ENCODE peak calls at places on chromosomes 2 and 18, in seven cellular contexts. Z, Y, B, O, F, N and R are unnamed samples.

GRCh38 chr2:120820885-120821279 is 85.2 kb downstream of the GLI2 start:
- DNase-seq in Z (no peak), Y (no peak), B (no peak), O (no peak), F (peak; percentile 44), N (no peak), R (peak; percentile 69)

GRCh38 chr18:63320690-63321265 is 1.2 kb upstream of the BCL2 start:
- DNase-seq in Z (peak; percentile 72), Y (peak; percentile 64), B (no peak), O (peak; percentile 42), F (peak; percentile 45), N (peak; percentile 63), R (no peak)

GRCh38 chr2:180759631-180760030 is 220.8 kb upstream of the UBE2E3 start:
- DNase-seq in Z (no peak), Y (no peak), B (no peak), O (no peak), F (no peak), N (no peak), R (no peak)

GRCh38 chr2:94759211-94759610 is 112.0 kb upstream of the TEKT4 start:
- DNase-seq in Z (no peak), Y (peak; percentile 66), B (no peak), O (no peak), F (no peak), N (peak; percentile 34), R (no peak)

GRCh38 chr2:222038086-222038802 is 260.6 kb downstream of the PAX3 start:
- DNase-seq in Z (no peak), Y (peak; percentile 28), B (no peak), O (no peak), F (peak; percentile 10), N (peak; percentile 10), R (no peak)

GRCh38 chr2:157785200-157785599 is 90.9 kb downstream of the ACVR1 start:
- DNase-seq in Z (no peak), Y (no peak), B (no peak), O (no peak), F (peak; percentile 48), N (no peak), R (no peak)

GRCh38 chr18:12744103-12744502 is 41.3 kb downstream of the PSMG2 start:
- DNase-seq in Z (no peak), Y (peak; percentile 82), B (peak; percentile 47), O (peak; percentile 32), F (peak; percentile 90), N (peak; percentile 59), R (no peak)

GRCh38 chr2:235129856-235130255 is 178.0 kb downstream of the SH3BP4 start:
- DNase-seq in Z (no peak), Y (no peak), B (no peak), O (no peak), F (peak; percentile 51), N (no peak), R (no peak)

GRCh38 chr2:67516899-67517530 is 119.9 kb downstream of the ETAA1 start:
- DNase-seq in Z (no peak), Y (no peak), B (no peak), O (no peak), F (peak; percentile 62), N (no peak), R (no peak)

GRCh38 chr2:109612991-109613921 is 510 bp downstream of the SEPTIN10 start:
- DNase-seq in Z (no peak), Y (no peak), B (no peak), O (peak; percentile 9), F (peak; percentile 67), N (peak; percentile 23), R (peak; percentile 91)

GRCh38 chr2:209685963-209686362 is 85.7 kb upstream of the UNC80 start:
- DNase-seq in Z (no peak), Y (no peak), B (no peak), O (no peak), F (peak; percentile 27), N (no peak), R (peak; percentile 39)

GRCh38 chr2:3051266-3051665 is 326.4 kb downstream of the EIPR1 start:
- DNase-seq in Z (no peak), Y (no peak), B (no peak), O (no peak), F (no peak), N (no peak), R (no peak)

GRCh38 chr2:172307800-172308199 is 119.6 kb upstream of the ITGA6 start:
- DNase-seq in Z (no peak), Y (no peak), B (peak; percentile 87), O (no peak), F (no peak), N (peak; percentile 77), R (peak; percentile 66)

GRCh38 chr2:235050992-235051351 is 99.2 kb downstream of the SH3BP4 start:
- DNase-seq in Z (peak; percentile 83), Y (peak; percentile 50), B (peak; percentile 71), O (no peak), F (peak; percentile 92), N (peak; percentile 88), R (peak; percentile 98)

GRCh38 chr2:119011162-119011909 is 69.3 kb downstream of the MARCO start:
- DNase-seq in Z (peak; percentile 81), Y (peak; percentile 41), B (no peak), O (no peak), F (peak; percentile 29), N (peak; percentile 31), R (peak; percentile 78)

GRCh38 chr2:191869178-191869577 is 22.3 kb upstream of the CAVIN2 start:
- DNase-seq in Z (no peak), Y (peak; percentile 70), B (no peak), O (no peak), F (peak; percentile 55), N (no peak), R (peak; percentile 37)

GRCh38 chr2:108536133-108536780 is 2.0 kb downstream of the LIMS1 start:
- DNase-seq in Z (no peak), Y (no peak), B (no peak), O (no peak), F (peak; percentile 78), N (no peak), R (no peak)

GRCh38 chr18:46343940-46344372 is 239.8 kb downstream of the HAUS1 start:
- DNase-seq in Z (peak; percentile 65), Y (no peak), B (no peak), O (peak; percentile 56), F (no peak), N (no peak), R (peak; percentile 58)

GRCh38 chr2:79100301-79100700 is 12.5 kb upstream of the REG1B start:
- DNase-seq in Z (no peak), Y (no peak), B (no peak), O (no peak), F (no peak), N (peak; percentile 1), R (no peak)

GRCh38 chr2:190468814-190469569 is 60.8 kb downstream of the MFSD6 start:
- DNase-seq in Z (no peak), Y (peak; percentile 94), B (peak; percentile 82), O (no peak), F (peak; percentile 98), N (peak; percentile 95), R (peak; percentile 87)

GRCh38 chr18:8788503-8789429 is 83.4 kb downstream of the MTCL1 start:
- DNase-seq in Z (no peak), Y (no peak), B (no peak), O (no peak), F (no peak), N (no peak), R (no peak)

GRCh38 chr18:51051105-51051712 is 21.2 kb downstream of the SMAD4 start:
- DNase-seq in Z (no peak), Y (peak; percentile 69), B (no peak), O (peak; percentile 66), F (peak; percentile 75), N (peak; percentile 60), R (no peak)

GRCh38 chr2:133755515-133756311 is 187.4 kb upstream of the NCKAP5 start:
- DNase-seq in Z (no peak), Y (no peak), B (peak; percentile 18), O (no peak), F (peak; percentile 88), N (no peak), R (peak; percentile 28)

GRCh38 chr2:228728961-228729360 is 542.1 kb downstream of the PID1 start:
- DNase-seq in Z (no peak), Y (no peak), B (no peak), O (no peak), F (peak; percentile 23), N (no peak), R (no peak)

GRCh38 chr2:30287190-30287589 is 55.9 kb downstream of the LBH start:
- DNase-seq in Z (no peak), Y (no peak), B (no peak), O (no peak), F (no peak), N (no peak), R (no peak)

GRCh38 chr18:45050712-45051639 is 370.3 kb downstream of the SETBP1 start:
- DNase-seq in Z (no peak), Y (no peak), B (no peak), O (no peak), F (peak; percentile 81), N (no peak), R (no peak)

GRCh38 chr2:58906151-58906645 is 665.1 kb upstream of the FANCL start:
- DNase-seq in Z (no peak), Y (no peak), B (no peak), O (no peak), F (no peak), N (no peak), R (no peak)

GRCh38 chr2:22600166-22600565 is 784.8 kb upstream of the KLHL29 start:
- DNase-seq in Z (no peak), Y (no peak), B (no peak), O (no peak), F (no peak), N (no peak), R (no peak)

GRCh38 chr2:47173986-47174730 is 19.1 kb upstream of the STPG4 start:
- DNase-seq in Z (no peak), Y (peak; percentile 23), B (no peak), O (peak; percentile 33), F (no peak), N (no peak), R (no peak)

GRCh38 chr18:23369231-23369630 is 83.9 kb upstream of the RIOK3 start:
- DNase-seq in Z (no peak), Y (no peak), B (no peak), O (no peak), F (no peak), N (no peak), R (no peak)

GRCh38 chr2:88329815-88330603 is 122.5 kb downstream of the FOXI3 start:
- DNase-seq in Z (no peak), Y (peak; percentile 3), B (no peak), O (no peak), F (peak; percentile 13), N (no peak), R (no peak)

GRCh38 chr2:178905266-178905665 is 98.0 kb upstream of the TTN start:
- DNase-seq in Z (no peak), Y (no peak), B (no peak), O (no peak), F (no peak), N (no peak), R (no peak)

GRCh38 chr2:85920810-85921545 is 32.2 kb upstream of the ST3GAL5 start:
- DNase-seq in Z (no peak), Y (no peak), B (no peak), O (no peak), F (peak; percentile 70), N (no peak), R (peak; percentile 46)